ENCODE peak calls at places on chromosomes 16 and 17, in seven cellular contexts. E is endothelial cell of umbilical vein, U is A549, C is HCT116, L is WTC11, W is SK-N-SH, V is HepG2. N is an unnamed sample.

GRCh38 chr16:7736138-7736537 is 403.5 kb downstream of the RBFOX1 start:
- DNase-seq in E (no peak), U (no peak), C (no peak), L (no peak), W (no peak), V (no peak), N (no peak)

GRCh38 chr17:63768433-63768832 is 5.0 kb downstream of the CCDC47 start:
- DNase-seq in E (no peak), U (no peak), C (no peak), L (no peak), W (no peak), V (no peak), N (no peak)

GRCh38 chr17:1492249-1493206 is at the start of gene MYO1C:
- DNase-seq in E (no peak), U (no peak), C (no peak), L (peak; percentile 52), W (no peak), V (no peak), N (no peak)

GRCh38 chr17:72422505-72423285 is 301.9 kb downstream of the SOX9 start:
- DNase-seq in E (peak; percentile 6), U (peak; percentile 97), C (peak; percentile 95), L (no peak), W (peak; percentile 71), V (peak; percentile 96), N (peak; percentile 88)

GRCh38 chr16:28192811-28193529 is 18.8 kb downstream of the XPO6 start:
- DNase-seq in E (no peak), U (no peak), C (no peak), L (no peak), W (no peak), V (no peak), N (peak; percentile 72)

GRCh38 chr17:48843172-48843900 is 12.5 kb downstream of the CALCOCO2 start:
- DNase-seq in E (no peak), U (no peak), C (no peak), L (no peak), W (no peak), V (no peak), N (peak; percentile 18)

GRCh38 chr16:88870608-88871348 is 4.3 kb upstream of the PABPN1L start:
- DNase-seq in E (no peak), U (no peak), C (no peak), L (no peak), W (no peak), V (no peak), N (peak; percentile 68)

GRCh38 chr16:49834496-49835009 is 21.4 kb downstream of the ZNF423 start:
- DNase-seq in E (no peak), U (no peak), C (no peak), L (peak; percentile 63), W (peak; percentile 81), V (no peak), N (no peak)

GRCh38 chr16:55478827-55479559 is at the start of gene MMP2:
- DNase-seq in E (peak; percentile 67), U (no peak), C (no peak), L (peak; percentile 80), W (peak; percentile 96), V (no peak), N (peak; percentile 82)

GRCh38 chr17:73493212-73493814 is 150.9 kb downstream of the SDK2 start:
- DNase-seq in E (no peak), U (no peak), C (no peak), L (peak; percentile 73), W (peak; percentile 85), V (no peak), N (no peak)

GRCh38 chr17:77572065-77572601 is 386.4 kb upstream of the TNRC6C start:
- DNase-seq in E (no peak), U (no peak), C (no peak), L (no peak), W (no peak), V (no peak), N (no peak)

DNA sequence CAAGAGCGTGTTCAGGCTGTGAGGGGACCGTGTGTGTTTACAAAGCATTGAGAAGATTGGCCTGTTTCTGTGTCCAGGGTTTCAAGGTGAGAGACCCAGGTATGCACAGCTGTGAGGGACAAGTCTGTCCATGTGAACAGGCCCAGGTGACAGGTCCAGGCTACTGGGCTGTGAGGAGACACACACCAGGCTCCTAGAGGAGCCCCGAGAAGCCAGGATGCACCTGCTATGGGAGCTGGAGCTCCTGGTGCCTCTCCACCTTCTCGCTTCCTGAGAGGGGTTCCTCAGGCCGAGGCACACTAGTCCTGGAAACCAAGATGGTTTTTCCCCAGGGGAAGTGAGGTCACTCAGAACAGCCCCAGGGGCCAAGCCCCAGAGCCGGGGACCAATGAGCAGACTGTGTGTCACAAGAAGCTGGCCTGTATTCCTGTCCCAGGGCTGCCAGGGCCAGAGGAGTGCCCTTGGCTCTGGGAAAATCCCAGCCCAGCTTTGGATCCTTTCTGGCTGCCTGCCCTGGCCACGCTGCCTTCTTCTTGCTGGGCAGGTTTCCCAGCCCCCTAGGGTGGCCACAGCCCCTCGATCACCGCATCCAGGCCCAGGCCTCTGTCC is 153.4 kb upstream of the PLCG2 start:
- DNase-seq in E (peak; percentile 96), U (no peak), C (no peak), L (no peak), W (no peak), V (no peak), N (peak; percentile 61)
- TF ChIP-seq MAX in E (no peak), U (no peak), C (no peak), L (no peak), W (no peak), V (no peak), N (no peak)

DNA sequence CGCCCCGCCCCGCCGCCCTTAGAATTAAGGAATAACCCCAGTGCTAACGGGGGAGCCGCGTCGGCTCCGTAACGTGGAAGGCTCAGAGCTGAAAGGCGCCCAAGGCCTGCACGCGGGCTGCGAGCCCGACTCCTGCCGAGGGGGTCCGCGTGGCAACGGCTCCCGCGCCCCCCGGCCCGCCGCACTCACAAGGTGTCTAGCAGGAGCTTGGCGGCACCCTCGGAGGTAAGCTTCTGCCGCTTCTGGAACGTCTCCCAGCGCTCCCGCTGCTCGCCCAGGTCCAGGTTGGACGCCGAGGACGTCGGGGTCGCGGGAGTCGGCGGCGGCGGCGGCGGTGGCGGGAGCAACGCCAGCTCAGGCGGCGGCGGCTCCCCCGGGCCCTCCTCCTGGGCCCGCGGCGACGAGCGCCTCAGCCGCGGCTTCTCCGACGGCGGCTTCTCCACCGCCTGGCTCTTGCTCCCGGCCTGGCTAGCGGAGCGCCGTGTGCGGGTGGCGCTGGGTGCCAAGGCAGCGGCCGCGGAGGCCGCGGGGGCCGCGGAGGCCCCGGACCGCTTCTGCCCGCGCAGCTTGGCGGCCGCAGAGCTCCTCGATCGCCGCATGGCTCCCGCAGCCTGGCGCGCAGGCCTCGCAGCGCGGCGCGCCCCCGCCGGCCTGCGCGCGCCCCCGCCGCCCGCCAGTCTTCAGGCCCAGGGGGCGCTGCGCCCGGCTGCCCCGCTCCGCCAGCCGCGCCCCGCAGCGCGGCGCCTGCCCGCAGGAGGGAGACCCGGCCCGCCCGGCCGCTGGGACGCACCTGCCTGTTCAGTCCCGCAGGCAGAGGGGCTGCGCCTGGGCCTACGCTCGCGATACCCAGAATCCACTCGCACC is at the start of gene CENPV:
- DNase-seq in E (peak; percentile 54), U (peak; percentile 91), C (peak; percentile 41), L (peak; percentile 86), W (peak; percentile 95), V (peak; percentile 69), N (peak; percentile 75)
- TF ChIP-seq CTCF in E (no peak), U (peak; percentile 78), C (no peak), L (no peak), W (no peak), V (peak; percentile 49), N (no peak)

GRCh38 chr17:2835791-2836190 is 39.6 kb downstream of the RAP1GAP2 start:
- DNase-seq in E (no peak), U (no peak), C (no peak), L (no peak), W (no peak), V (no peak), N (no peak)
- TF ChIP-seq MAX in E (no peak), U (no peak), C (no peak), L (no peak), W (no peak), V (no peak), N (no peak)

DNA sequence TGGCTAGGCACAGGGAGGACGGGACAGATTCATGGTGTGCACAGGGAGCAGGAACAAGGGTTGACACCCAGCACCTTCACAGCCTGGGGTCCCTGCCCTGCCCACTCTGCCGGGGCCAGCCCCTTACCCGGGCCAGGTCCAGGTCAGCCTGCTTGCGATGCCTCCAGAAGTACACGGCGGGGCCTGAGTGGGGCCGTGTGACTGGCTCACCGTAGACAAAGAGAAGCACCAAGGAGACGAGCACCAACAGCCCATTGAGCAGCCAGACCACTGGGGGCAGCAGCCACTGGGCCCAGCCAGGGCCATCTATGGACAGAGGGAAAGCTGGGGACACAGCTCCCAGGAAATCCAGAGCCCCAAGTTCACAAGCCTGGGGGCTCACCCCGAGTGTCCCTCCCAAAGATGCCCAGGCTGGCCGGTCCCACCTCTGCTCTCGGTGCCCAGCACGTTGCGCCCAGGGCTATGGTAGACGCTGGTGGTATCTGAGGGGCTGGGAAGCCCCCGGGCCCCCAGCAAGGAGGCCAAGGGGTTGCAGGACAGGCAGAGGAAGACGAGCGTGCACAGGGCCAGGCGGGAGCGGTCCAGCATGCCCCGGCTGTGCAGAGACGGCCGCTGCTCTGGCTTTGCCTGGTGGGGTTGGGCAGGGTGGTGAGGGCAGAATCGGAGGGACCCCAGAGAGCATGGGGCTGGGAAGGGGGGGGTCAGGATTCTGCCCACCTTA is 19.8 kb downstream of the SREBF1 start:
- DNase-seq in E (no peak), U (no peak), C (no peak), L (no peak), W (no peak), V (no peak), N (no peak)
- TF ChIP-seq CTCF in E (no peak), U (peak; percentile 8), C (no peak), L (no peak), W (peak; percentile 17), V (no peak), N (no peak)

GRCh38 chr16:80669673-80670072 is 128.9 kb downstream of the DYNLRB2 start:
- DNase-seq in E (no peak), U (no peak), C (no peak), L (no peak), W (no peak), V (no peak), N (no peak)

GRCh38 chr16:80671281-80671849 is 130.6 kb downstream of the DYNLRB2 start:
- DNase-seq in E (no peak), U (no peak), C (no peak), L (no peak), W (no peak), V (no peak), N (peak; percentile 8)

GRCh38 chr16:80667925-80668324 is 127.1 kb downstream of the DYNLRB2 start:
- DNase-seq in E (no peak), U (no peak), C (no peak), L (no peak), W (no peak), V (no peak), N (no peak)

GRCh38 chr16:80672379-80672778 is 131.6 kb downstream of the DYNLRB2 start:
- DNase-seq in E (no peak), U (no peak), C (no peak), L (no peak), W (no peak), V (no peak), N (no peak)

DNA sequence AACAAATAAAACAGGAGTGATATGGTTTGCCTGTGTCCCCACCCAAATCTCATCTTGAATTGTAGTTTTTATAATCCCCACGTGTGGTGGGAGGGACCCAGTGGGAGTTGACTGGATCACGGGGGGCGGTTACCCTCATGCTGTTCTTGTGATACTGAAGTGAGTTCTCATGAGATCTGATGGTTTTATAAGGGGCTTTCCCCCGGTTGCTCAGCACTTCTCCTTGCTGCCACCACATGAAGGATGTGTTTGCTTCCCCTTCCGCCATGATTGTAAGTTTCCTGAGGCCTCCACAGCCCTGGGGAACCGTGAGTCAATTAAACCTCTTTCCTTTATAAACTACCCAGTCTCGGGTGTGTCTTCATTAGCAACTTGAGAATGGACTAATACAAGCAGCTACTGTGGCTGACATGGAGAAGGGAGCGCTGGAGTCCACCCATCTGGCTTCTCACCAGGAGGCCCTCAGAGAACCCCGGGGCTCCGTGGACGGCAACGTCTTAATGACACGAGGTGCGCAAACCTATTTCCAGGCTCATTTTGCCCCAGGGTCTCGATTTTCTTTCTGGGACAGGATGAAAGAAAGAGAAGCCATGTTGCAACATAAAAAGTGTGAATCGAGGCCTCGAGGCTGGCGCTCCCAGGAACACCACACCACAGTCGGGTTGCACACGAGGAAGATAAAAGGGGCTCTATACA is 129.5 kb downstream of the DYNLRB2 start:
- DNase-seq in E (no peak), U (no peak), C (no peak), L (no peak), W (no peak), V (no peak), N (no peak)
- TF ChIP-seq MAX in E (no peak), U (no peak), C (no peak), L (no peak), W (no peak), V (no peak), N (no peak)

N was measured in NB4.